ENCODE peak calls at places on chromosomes 5 and 9, in six cellular contexts. Q is tibial artery, S is BJ, T is stomach, I is WERI-Rb-1, D is ascending aorta. W is an unnamed sample.

GRCh38 chr9:35813434-35814105 is 1.3 kb downstream of the HINT2 start:
- DNase-seq in Q (no peak), S (no peak), T (no peak), I (peak), D (peak), W (no peak)

GRCh38 chr9:73176450-73176875 is 24.8 kb downstream of the ANXA1 start:
- DNase-seq in Q (no peak), S (no peak), T (no peak), I (no peak), D (no peak), W (no peak)

GRCh38 chr5:135153661-135154060 is 119.6 kb upstream of the PITX1 start:
- DNase-seq in Q (no peak), S (no peak), T (no peak), I (no peak), D (peak), W (no peak)

GRCh38 chr5:488744-489688 is 35.2 kb downstream of the SLC9A3 start:
- DNase-seq in Q (no peak), S (no peak), T (no peak), I (peak), D (no peak), W (no peak)

GRCh38 chr5:149438281-149438680 is 59.2 kb upstream of the IL17B start:
- DNase-seq in Q (no peak), S (no peak), T (no peak), I (no peak), D (no peak), W (no peak)

GRCh38 chr9:107390319-107390718 is 99.2 kb downstream of the KLF4 start:
- DNase-seq in Q (no peak), S (no peak), T (no peak), I (no peak), D (no peak), W (no peak)

GRCh38 chr5:106874531-106874930 is 796.2 kb downstream of the EFNA5 start:
- DNase-seq in Q (no peak), S (no peak), T (no peak), I (no peak), D (no peak), W (no peak)

GRCh38 chr9:134722120-134722701 is 80.6 kb downstream of the COL5A1 start:
- DNase-seq in Q (no peak), S (no peak), T (no peak), I (no peak), D (no peak), W (no peak)

GRCh38 chr5:37774912-37775483 is 64.8 kb downstream of the GDNF start:
- DNase-seq in Q (no peak), S (no peak), T (no peak), I (peak), D (no peak), W (no peak)

GRCh38 chr5:140565780-140566095 is 1.1 kb downstream of the SLC35A4 start:
- DNase-seq in Q (no peak), S (no peak), T (no peak), I (no peak), D (no peak), W (no peak)

GRCh38 chr5:31193591-31194457 is at the start of gene CDH6:
- DNase-seq in Q (peak), S (no peak), T (no peak), I (peak), D (peak), W (no peak)

GRCh38 chr9:130860458-130861316 is 25.6 kb downstream of the ABL1 start:
- DNase-seq in Q (peak), S (peak), T (peak), I (no peak), D (peak), W (peak)
- TF ChIP-seq CTCF in Q (peak), S (peak), T (no peak), I (no peak), D (peak), W (peak)

GRCh38 chr9:104795857-104796256 is 31.9 kb downstream of the NIPSNAP3B start:
- DNase-seq in Q (no peak), S (no peak), T (no peak), I (no peak), D (no peak), W (no peak)
- H3K4me3 ChIP-seq in Q (no peak), S (no peak), T (no peak), I (no peak), D (no peak), W (no peak)

GRCh38 chr9:128372188-128372641 is 1.0 kb downstream of the URM1 start:
- DNase-seq in Q (no peak), S (no peak), T (no peak), I (no peak), D (no peak), W (no peak)

GRCh38 chr9:128371622-128372117 is 496 bp downstream of the URM1 start:
- DNase-seq in Q (no peak), S (no peak), T (no peak), I (no peak), D (no peak), W (no peak)

GRCh38 chr9:128370367-128370751 is 815 bp upstream of the URM1 start:
- DNase-seq in Q (no peak), S (no peak), T (no peak), I (no peak), D (no peak), W (no peak)

GRCh38 chr9:128372784-128373183 is 1.6 kb downstream of the URM1 start:
- DNase-seq in Q (no peak), S (no peak), T (no peak), I (no peak), D (no peak), W (no peak)

DNA sequence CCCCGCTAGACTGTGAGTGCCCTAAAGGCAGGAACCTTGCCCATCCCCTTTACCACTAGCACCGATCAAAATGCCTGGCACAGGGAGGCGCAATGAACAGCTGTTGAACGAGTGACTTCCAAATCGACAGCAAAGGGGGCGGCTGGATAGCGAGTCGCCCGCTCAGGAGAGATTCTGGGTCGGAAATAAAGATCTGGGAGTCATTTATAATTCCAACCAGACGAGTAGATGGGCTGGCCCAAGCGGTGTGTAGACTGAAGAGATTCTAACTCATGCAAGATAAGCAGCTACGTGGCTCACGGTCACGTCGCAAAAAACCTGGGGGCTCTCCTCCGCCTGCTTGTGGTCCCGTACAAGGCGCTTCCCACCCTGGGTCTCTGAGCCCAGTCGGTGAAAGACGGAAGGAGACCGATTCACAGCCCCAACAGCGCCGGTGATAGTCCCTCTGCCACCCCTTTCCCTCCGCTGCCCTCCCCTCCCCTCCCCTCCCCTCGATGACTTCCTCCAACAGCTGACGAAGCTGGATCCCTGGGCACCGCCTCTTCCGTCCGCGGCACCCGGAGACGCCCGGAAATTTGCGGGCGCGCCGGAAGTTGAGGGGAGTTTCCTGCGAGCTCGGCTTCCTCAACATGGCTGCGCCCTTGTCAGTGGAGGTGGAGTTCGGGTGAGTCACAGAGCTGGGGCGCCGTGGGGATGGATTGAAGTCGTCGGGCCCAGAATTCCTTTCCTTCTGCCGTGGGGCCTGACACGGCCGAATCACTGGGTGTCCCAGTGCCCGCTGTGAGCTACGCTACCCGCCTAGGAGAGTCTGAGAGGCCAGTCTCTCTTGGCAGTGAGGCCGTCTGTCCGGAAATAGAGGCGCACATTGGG is at the start of gene URM1:
- DNase-seq in Q (peak), S (peak), T (peak), I (peak), D (peak), W (peak)
- TF ChIP-seq CTCF in Q (no peak), S (peak), T (no peak), I (no peak), D (no peak), W (no peak)

GRCh38 chr9:14313951-14314423 is at the start of gene NFIB:
- DNase-seq in Q (peak), S (no peak), T (peak), I (peak), D (peak), W (no peak)
- H3K4me3 ChIP-seq in Q (peak), S (peak), T (peak), I (peak), D (peak), W (peak)

GRCh38 chr5:7435503-7435902 is 39.6 kb downstream of the ADCY2 start:
- DNase-seq in Q (no peak), S (no peak), T (no peak), I (no peak), D (no peak), W (no peak)

GRCh38 chr5:7434937-7435336 is 39.0 kb downstream of the ADCY2 start:
- DNase-seq in Q (no peak), S (no peak), T (no peak), I (no peak), D (no peak), W (no peak)

GRCh38 chr5:7437836-7438235 is 41.9 kb downstream of the ADCY2 start:
- DNase-seq in Q (no peak), S (no peak), T (no peak), I (no peak), D (no peak), W (no peak)

GRCh38 chr5:7436521-7436920 is 40.6 kb downstream of the ADCY2 start:
- DNase-seq in Q (no peak), S (no peak), T (no peak), I (no peak), D (no peak), W (no peak)
- TF ChIP-seq CTCF in Q (no peak), S (no peak), T (no peak), I (no peak), D (no peak), W (no peak)

DNA sequence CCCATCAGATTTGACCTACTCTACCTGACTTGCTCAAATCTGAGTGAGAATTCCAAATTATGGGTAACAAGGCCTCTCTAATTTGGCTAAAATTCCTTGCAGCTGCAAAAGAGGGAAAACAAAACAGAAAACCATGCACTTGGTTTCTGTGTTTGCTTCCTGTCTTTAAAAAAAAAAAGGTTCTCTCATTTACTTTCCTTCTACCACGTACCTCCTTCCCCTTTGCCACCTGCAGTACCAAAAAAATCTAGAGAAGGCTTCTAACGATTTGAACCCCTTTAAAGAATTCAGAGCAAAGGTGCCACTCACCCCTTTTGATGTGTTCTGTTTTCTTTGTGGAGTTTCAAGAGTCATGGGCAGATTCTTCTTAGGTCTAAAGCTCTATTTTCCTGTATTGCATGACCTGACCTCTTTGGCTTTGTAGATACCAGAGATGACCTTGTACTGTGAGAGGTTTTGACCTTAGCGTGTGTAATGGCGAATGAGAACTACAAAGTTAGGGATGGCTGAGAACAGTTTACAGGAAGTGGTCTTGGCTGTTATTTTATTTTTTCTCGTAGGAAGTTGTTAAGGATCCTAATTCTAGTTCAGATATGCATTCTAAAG is 29.1 kb downstream of the TXNDC8 start:
- DNase-seq in Q (no peak), S (no peak), T (no peak), I (no peak), D (no peak), W (no peak)
- H3K4me3 ChIP-seq in Q (no peak), S (no peak), T (no peak), I (no peak), D (no peak), W (no peak)

DNA sequence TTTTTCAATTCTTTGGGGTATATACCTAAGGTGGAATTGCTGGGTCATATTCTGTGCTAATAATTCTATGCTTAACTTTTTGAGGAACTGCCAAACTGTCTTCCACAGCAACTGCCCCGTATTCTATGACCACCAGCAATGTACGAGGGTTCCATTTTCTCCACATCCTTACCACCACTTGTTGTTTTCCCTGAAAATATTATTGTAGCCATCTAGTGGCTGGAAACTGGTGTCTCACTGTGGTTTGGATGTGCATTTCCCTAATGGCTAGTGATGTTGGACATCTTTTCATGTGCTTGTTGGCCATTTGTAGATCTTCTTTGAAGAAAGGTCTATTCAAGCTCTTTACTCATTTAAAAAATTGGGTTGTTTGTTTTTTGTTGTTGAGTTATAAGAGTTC is 30.7 kb downstream of the MSX2 start:
- DNase-seq in Q (no peak), S (no peak), T (no peak), I (no peak), D (no peak), W (no peak)
- TF ChIP-seq CTCF in Q (peak), S (peak), T (no peak), I (no peak), D (no peak), W (no peak)

DNA sequence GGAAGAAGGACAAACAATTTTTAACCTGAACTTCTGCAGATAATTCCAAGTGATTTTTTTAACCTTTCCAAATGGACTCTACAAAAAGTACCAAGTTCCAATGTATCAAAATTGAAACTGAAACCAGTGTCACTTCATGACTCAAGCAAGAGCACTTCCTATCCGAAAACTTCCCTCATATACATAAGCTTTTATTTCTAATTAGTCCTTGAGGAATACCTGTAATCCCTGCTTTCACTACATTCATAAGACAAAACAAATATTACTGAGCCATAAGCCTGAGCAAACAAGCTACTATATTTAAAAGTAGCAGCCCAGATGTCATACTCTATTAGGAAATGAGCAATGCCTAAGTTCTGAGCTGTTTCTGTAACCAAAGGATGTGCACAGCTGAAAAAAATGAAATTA is 224.4 kb downstream of the EBF1 start:
- DNase-seq in Q (no peak), S (no peak), T (no peak), I (no peak), D (no peak), W (no peak)
- H3K4me3 ChIP-seq in Q (peak), S (no peak), T (no peak), I (no peak), D (peak), W (peak)

DNA sequence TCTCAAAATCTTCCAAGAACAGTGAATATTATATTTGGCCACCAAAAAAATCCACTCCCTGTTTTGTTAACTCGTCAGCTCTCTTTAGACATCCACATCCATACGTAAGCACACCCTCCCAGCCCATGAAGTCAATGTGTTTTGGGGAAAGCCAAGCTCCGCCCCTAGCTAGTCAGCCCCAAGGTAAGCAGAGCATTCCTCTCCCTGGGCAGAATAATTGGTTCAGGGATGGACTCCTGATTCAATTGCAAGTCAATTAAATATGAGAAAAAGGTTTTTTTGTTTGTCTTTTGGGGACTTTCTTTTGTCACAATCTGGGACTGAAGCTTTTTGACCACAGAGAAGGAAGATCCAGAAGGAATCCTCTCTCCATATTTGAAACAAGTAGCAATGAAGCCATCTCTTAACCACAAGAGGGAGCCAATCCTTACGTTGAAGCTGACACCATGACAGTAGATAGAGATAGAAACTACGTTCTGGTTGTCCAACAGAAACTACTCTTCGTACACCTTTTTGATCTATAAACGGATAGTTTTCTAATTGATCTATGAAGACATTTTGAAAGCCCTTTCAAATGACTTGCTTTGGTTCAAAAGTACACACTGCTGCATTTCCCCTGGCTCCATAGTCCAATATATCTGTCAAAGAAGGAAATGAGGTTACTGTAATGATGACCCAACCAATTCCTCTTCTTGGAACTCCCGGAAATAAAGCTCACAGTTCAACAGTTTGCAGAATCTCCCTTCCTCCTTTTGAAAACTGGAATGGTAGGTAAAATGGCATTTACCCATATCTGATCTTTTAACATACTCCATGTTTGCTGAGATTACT is 166.4 kb downstream of the TLE1 start:
- DNase-seq in Q (no peak), S (peak), T (no peak), I (peak), D (no peak), W (peak)
- TF ChIP-seq CTCF in Q (peak), S (peak), T (peak), I (peak), D (peak), W (peak)

W was measured in tibial nerve.